ENCODE peak calls at places on chromosomes 4 and X, in four cellular contexts. Q is CD8-positive, alpha-beta memory T cell; F is left ventricle myocardium inferior; C is iPS DF 6.9. S is an unnamed sample. For H3K36me3, the result is how much of the 10 kb centered on the place peaks cover.

GRCh38 chrX:151985955-151986354 is 11.5 kb upstream of the GABRE start:
- DNase-seq in Q (no peak), F (peak), C (no peak), S (peak)

GRCh38 chr4:174490356-174490969 is 31.8 kb downstream of the HPGD start:
- DNase-seq in Q (no peak), F (no peak), C (no peak), S (no peak)

GRCh38 chr4:155353923-155354540 is 22.7 kb downstream of the MAP9 start:
- DNase-seq in Q (no peak), F (peak), C (peak), S (peak)

GRCh38 chr4:39259571-39260330 is 77.4 kb downstream of the WDR19 start:
- DNase-seq in Q (no peak), F (no peak), C (no peak), S (no peak)

GRCh38 chrX:92230628-92231027 is 451.5 kb downstream of the PCDH11X start:
- DNase-seq in Q (no peak), F (no peak), C (no peak), S (no peak)

GRCh38 chr4:152156448-152156847 is 379.4 kb downstream of the FBXW7 start:
- DNase-seq in Q (no peak), F (peak), C (no peak), S (no peak)

GRCh38 chr4:139550724-139551429 is 5.1 kb downstream of the SETD7 start:
- DNase-seq in Q (no peak), F (peak), C (no peak), S (no peak)

GRCh38 chr4:127995776-127996175 is 30.6 kb downstream of the ABHD18 start:
- DNase-seq in Q (no peak), F (no peak), C (no peak), S (no peak)

GRCh38 chr4:147518846-147519767 is 38.2 kb downstream of the EDNRA start:
- DNase-seq in Q (peak), F (no peak), C (peak), S (peak)

GRCh38 chr4:45100936-45101818 is 374.8 kb upstream of the GNPDA2 start:
- DNase-seq in Q (no peak), F (no peak), C (no peak), S (no peak)

GRCh38 chr4:31045724-31046318 is 325.7 kb downstream of the PCDH7 start:
- DNase-seq in Q (no peak), F (no peak), C (no peak), S (peak)

GRCh38 chr4:81724925-81725329 is 253.2 kb upstream of the RASGEF1B start:
- DNase-seq in Q (peak), F (peak), C (no peak), S (peak)

GRCh38 chrX:46589977-46590723 is 16.6 kb downstream of the CHST7 start:
- DNase-seq in Q (no peak), F (no peak), C (no peak), S (no peak)

GRCh38 chr4:123696712-123697111 is 300.1 kb downstream of the SPRY1 start:
- DNase-seq in Q (no peak), F (no peak), C (no peak), S (no peak)

GRCh38 chrX:47863187-47863586 is 26.5 kb downstream of the ZNF81 start:
- DNase-seq in Q (no peak), F (no peak), C (no peak), S (no peak)

GRCh38 chr4:113008726-113009125 is 40.7 kb upstream of the ANK2 start:
- DNase-seq in Q (no peak), F (no peak), C (no peak), S (no peak)

GRCh38 chr4:865572-865971 is 39.6 kb upstream of the CPLX1 start:
- DNase-seq in Q (peak), F (no peak), C (no peak), S (no peak)

GRCh38 chrX:39492495-39493162 is 605.1 kb downstream of the BCOR start:
- DNase-seq in Q (no peak), F (no peak), C (no peak), S (no peak)

GRCh38 chrX:121958886-121959285 is 911.5 kb downstream of the GLUD2 start:
- DNase-seq in Q (no peak), F (no peak), C (no peak), S (no peak)

GRCh38 chr4:177267911-177268310 is 41.8 kb upstream of the NEIL3 start:
- DNase-seq in Q (no peak), F (no peak), C (no peak), S (no peak)

GRCh38 chr4:14865804-14866203 is 136.5 kb upstream of the CPEB2 start:
- DNase-seq in Q (no peak), F (no peak), C (no peak), S (no peak)

GRCh38 chrX:43655151-43655676 is 885 bp upstream of the MAOA start:
- DNase-seq in Q (peak), F (peak), C (no peak), S (peak)

GRCh38 chr4:164169591-164169990 is 584.3 kb upstream of the SMIM31 start:
- DNase-seq in Q (no peak), F (no peak), C (no peak), S (no peak)

GRCh38 chr4:97587912-97588311 is 555.4 kb downstream of the STPG2 start:
- DNase-seq in Q (no peak), F (no peak), C (no peak), S (no peak)

GRCh38 chr4:94116842-94117241 is 90.8 kb upstream of the SMARCAD1 start:
- DNase-seq in Q (no peak), F (no peak), C (no peak), S (no peak)

GRCh38 chr4:68167706-68168105 is 38.0 kb upstream of the TMPRSS11F start:
- DNase-seq in Q (no peak), F (no peak), C (no peak), S (no peak)

GRCh38 chrX:38000706-38001105 is 5.6 kb upstream of the SYTL5 start:
- DNase-seq in Q (no peak), F (no peak), C (no peak), S (no peak)

GRCh38 chrX:115018040-115018647 is 728 bp upstream of the IL13RA2 start:
- DNase-seq in Q (no peak), F (no peak), C (no peak), S (no peak)

GRCh38 chr4:98358630-98359248 is 97.6 kb downstream of the RAP1GDS1 start:
- DNase-seq in Q (no peak), F (no peak), C (no peak), S (no peak)

GRCh38 chr4:2080429-2081300 is 21.5 kb downstream of the NAT8L start:
- DNase-seq in Q (peak), F (no peak), C (no peak), S (peak)

GRCh38 chr4:24971192-24971591 is 58.4 kb upstream of the CCDC149 start:
- DNase-seq in Q (no peak), F (no peak), C (no peak), S (no peak)

GRCh38 chr4:67875011-67875410 is 8.8 kb downstream of the TMPRSS11D start:
- DNase-seq in Q (no peak), F (no peak), C (no peak), S (no peak)

GRCh38 chr4:160825644-160826338 is 1338.0 kb downstream of the FSTL5 start:
- DNase-seq in Q (no peak), F (no peak), C (no peak), S (no peak)

GRCh38 chrX:131746491-131746968 is 202.7 kb downstream of the OR13H1 start:
- DNase-seq in Q (no peak), F (no peak), C (no peak), S (peak)

GRCh38 chrX:131741103-131741581 is 197.3 kb downstream of the OR13H1 start:
- DNase-seq in Q (no peak), F (no peak), C (no peak), S (peak)

GRCh38 chrX:131747173-131747572 is 203.3 kb downstream of the OR13H1 start:
- DNase-seq in Q (no peak), F (no peak), C (no peak), S (peak)

GRCh38 chrX:131745942-131746489 is 202.1 kb downstream of the OR13H1 start:
- DNase-seq in Q (no peak), F (no peak), C (no peak), S (no peak)
- H3K36me3 ChIP-seq in Q (under half), F (under half), C (under half), S (under half)

DNA sequence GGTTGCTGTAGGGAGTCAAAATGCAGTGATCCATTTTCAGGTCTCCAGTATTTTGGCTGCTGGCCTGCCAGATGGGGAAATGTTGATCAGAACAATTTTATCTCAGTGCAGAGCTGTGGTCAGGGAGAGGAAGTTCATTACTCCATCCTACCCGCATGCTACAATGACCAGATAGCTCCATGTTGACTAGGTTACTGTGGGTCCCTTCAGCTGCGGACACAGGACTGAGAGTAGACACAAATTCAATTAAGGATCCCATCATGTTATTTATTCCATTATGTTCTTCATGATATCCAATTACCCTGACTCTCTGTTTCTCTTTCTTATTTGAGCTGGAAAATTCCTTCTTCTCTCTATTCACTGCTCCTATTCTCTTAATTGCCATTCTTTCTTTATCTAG is 16.3 kb downstream of the SYNPO2 start:
- DNase-seq in Q (no peak), F (no peak), C (no peak), S (no peak)
- H3K27ac ChIP-seq in Q (no peak), F (peak), C (no peak), S (peak)

GRCh38 chrX:19563327-19563726 is 48.0 kb upstream of the MAP3K15 start:
- DNase-seq in Q (no peak), F (no peak), C (no peak), S (no peak)
- H3K36me3 ChIP-seq in Q (under half), F (under half), C (under half), S (under half)

DNA sequence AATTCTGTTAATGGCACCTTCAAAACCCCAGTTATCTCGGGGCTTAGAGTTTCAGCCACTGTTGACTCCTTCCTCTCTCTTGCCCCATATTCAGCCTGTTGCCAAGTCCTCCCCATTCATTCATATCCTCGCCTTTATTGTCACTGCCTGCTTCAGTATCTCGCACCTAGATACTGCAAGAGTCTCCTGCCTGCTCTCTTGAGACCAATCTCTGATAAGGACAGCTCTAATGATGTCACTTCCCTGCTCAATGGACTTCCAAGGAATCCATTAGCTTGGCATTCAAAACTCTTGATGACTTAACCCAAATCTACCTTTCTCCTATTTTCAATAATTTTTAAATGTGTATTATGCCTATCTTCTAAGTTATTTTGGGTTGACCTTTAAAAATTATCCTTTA is 1.1 kb upstream of the UBE2A start:
- DNase-seq in Q (no peak), F (no peak), C (no peak), S (no peak)
- H3K27ac ChIP-seq in Q (no peak), F (peak), C (no peak), S (peak)

GRCh38 chr4:145148980-145149379 is 31.4 kb downstream of the OTUD4 start:
- DNase-seq in Q (no peak), F (no peak), C (no peak), S (no peak)

GRCh38 chr4:145153181-145153903 is 27.0 kb downstream of the OTUD4 start:
- DNase-seq in Q (no peak), F (no peak), C (no peak), S (no peak)

GRCh38 chr4:145153904-145154298 is 26.5 kb downstream of the OTUD4 start:
- DNase-seq in Q (no peak), F (no peak), C (no peak), S (no peak)

GRCh38 chr4:145155268-145155870 is 25.0 kb downstream of the OTUD4 start:
- DNase-seq in Q (no peak), F (no peak), C (no peak), S (no peak)

DNA sequence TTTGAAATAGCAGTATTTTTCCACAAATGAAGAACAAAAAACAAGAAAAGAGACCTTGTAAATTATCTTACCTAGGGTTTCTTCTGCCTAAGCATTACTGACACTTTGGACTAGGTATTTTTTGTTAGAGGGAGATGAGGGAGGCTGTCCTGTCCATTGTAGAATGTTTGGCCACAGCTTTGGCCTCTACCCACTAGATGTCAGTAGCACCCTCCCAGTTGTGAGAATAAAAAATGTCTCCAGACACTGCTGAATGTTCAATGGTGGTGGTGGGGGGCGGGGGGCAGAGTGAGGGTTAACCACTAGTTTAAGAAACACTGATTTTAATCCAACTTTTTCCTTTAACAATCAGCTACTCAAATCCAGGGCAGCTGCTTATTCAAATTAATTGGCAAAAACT is 25.8 kb downstream of the OTUD4 start:
- DNase-seq in Q (no peak), F (no peak), C (no peak), S (no peak)
- H3K36me3 ChIP-seq in Q (under half), F (half or more), C (under half), S (under half)

GRCh38 chr4:87978656-87979055 is 3.1 kb downstream of the SPP1 start:
- DNase-seq in Q (no peak), F (no peak), C (no peak), S (no peak)

GRCh38 chr4:87974856-87975462 is 555 bp upstream of the SPP1 start:
- DNase-seq in Q (no peak), F (no peak), C (no peak), S (no peak)

GRCh38 chr4:87979810-87980209 is 4.3 kb downstream of the SPP1 start:
- DNase-seq in Q (no peak), F (no peak), C (no peak), S (no peak)

GRCh38 chr4:87975466-87975865 is at the start of gene SPP1:
- DNase-seq in Q (no peak), F (no peak), C (peak), S (no peak)

DNA sequence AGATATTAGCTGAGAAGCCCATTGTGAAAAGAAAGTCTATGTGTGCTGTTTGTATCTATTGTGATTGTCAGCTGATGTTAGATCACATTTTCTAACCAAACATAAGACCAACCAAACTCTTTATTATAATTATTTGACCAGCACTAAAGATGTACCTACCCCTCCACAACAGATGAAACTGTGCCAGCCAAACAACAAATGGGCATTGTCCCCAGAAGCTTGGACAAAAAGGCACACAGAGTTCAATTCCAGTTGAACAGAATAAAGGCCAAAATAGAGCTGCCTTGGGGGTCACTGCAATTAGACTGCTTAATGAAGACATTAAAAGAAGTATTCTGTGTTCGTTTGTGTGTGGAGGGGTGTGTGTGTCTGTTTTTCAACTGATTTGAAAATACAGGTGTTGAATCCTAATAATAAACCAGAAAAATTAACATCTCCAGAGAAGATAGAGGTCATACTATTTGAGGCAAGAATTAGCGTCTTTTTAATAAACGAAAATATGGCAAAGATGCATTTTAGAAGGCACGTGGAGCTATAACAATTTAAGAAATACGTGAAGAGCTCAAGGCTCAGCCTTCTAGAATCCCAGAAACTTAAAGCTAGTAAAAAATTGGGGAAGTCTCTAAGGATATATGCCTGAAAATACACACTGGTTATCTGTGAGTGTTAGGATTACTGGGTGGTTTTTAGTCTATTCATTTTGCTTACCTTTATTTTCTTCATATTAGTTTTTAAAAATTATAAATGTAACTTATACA is 2.2 kb downstream of the SPP1 start:
- DNase-seq in Q (no peak), F (no peak), C (no peak), S (no peak)
- H3K27ac ChIP-seq in Q (no peak), F (no peak), C (no peak), S (no peak)

GRCh38 chr4:17587094-17587822 is 10.3 kb downstream of the LAP3 start:
- DNase-seq in Q (no peak), F (no peak), C (no peak), S (no peak)
- H3K36me3 ChIP-seq in Q (half or more), F (half or more), C (under half), S (half or more)

GRCh38 chr4:8592366-8593267 is at the start of gene CPZ:
- DNase-seq in Q (no peak), F (no peak), C (no peak), S (no peak)
- H3K27ac ChIP-seq in Q (peak), F (no peak), C (no peak), S (no peak)

S was measured in transverse colon.